ENCODE peak calls at places on chromosomes 3 and 15, in five cellular contexts. One of them, this sample, is unnamed. For H3K27me3, the result is how much of the 10 kb centered on the place peaks cover.

GRCh38 chr3:8827641-8828040 is 58.2 kb upstream of the OXTR start:
- DNase-seq in thoracic aorta: no peak
- DNase-seq in IMR-90: no peak
- DNase-seq in tibial artery: no peak
- DNase-seq in CD4-positive, alpha-beta memory T cell: no peak
- DNase-seq in this sample: no peak

GRCh38 chr3:37779289-37780152 is 82.2 kb upstream of the CTDSPL start:
- DNase-seq in CD4-positive, alpha-beta memory T cell: peak
- DNase-seq in tibial artery: no peak
- DNase-seq in thoracic aorta: no peak
- DNase-seq in IMR-90: peak
- DNase-seq in this sample: peak

GRCh38 chr15:96851613-96852012 is 521.1 kb downstream of the NR2F2 start:
- DNase-seq in thoracic aorta: no peak
- DNase-seq in IMR-90: peak
- DNase-seq in CD4-positive, alpha-beta memory T cell: no peak
- DNase-seq in tibial artery: peak
- DNase-seq in this sample: no peak

GRCh38 chr3:43185656-43186375 is 79.9 kb upstream of the POMGNT2 start:
- DNase-seq in thoracic aorta: no peak
- DNase-seq in tibial artery: no peak
- DNase-seq in IMR-90: peak
- DNase-seq in CD4-positive, alpha-beta memory T cell: no peak
- DNase-seq in this sample: peak

GRCh38 chr3:11810276-11810675 is 36.4 kb downstream of the TAMM41 start:
- DNase-seq in tibial artery: no peak
- DNase-seq in IMR-90: peak
- DNase-seq in thoracic aorta: no peak
- DNase-seq in CD4-positive, alpha-beta memory T cell: no peak
- DNase-seq in this sample: peak

GRCh38 chr3:74646094-74646493 is 31.6 kb upstream of the CNTN3 start:
- DNase-seq in IMR-90: no peak
- DNase-seq in thoracic aorta: no peak
- DNase-seq in CD4-positive, alpha-beta memory T cell: no peak
- DNase-seq in tibial artery: no peak
- DNase-seq in this sample: no peak

GRCh38 chr3:27079427-27080105 is 289.6 kb downstream of the NEK10 start:
- DNase-seq in thoracic aorta: no peak
- DNase-seq in tibial artery: no peak
- DNase-seq in IMR-90: no peak
- DNase-seq in CD4-positive, alpha-beta memory T cell: no peak
- DNase-seq in this sample: no peak

GRCh38 chr3:14550181-14550580 is 10.0 kb upstream of the GRIP2 start:
- DNase-seq in tibial artery: no peak
- DNase-seq in IMR-90: no peak
- DNase-seq in thoracic aorta: no peak
- DNase-seq in CD4-positive, alpha-beta memory T cell: no peak
- DNase-seq in this sample: no peak

GRCh38 chr15:90570643-90571042 is 40.9 kb downstream of the CRTC3 start:
- DNase-seq in IMR-90: no peak
- DNase-seq in CD4-positive, alpha-beta memory T cell: no peak
- DNase-seq in thoracic aorta: no peak
- DNase-seq in tibial artery: no peak
- DNase-seq in this sample: no peak

GRCh38 chr3:49294343-49294742 is 17.3 kb upstream of the C3orf62 start:
- DNase-seq in tibial artery: no peak
- DNase-seq in IMR-90: no peak
- DNase-seq in CD4-positive, alpha-beta memory T cell: no peak
- DNase-seq in thoracic aorta: no peak
- DNase-seq in this sample: no peak

GRCh38 chr3:82347585-82347984 is 586.1 kb upstream of the GBE1 start:
- DNase-seq in IMR-90: no peak
- DNase-seq in thoracic aorta: no peak
- DNase-seq in CD4-positive, alpha-beta memory T cell: no peak
- DNase-seq in tibial artery: no peak
- DNase-seq in this sample: no peak

GRCh38 chr15:76058714-76059319 is 968 bp upstream of the TMEM266 start:
- DNase-seq in CD4-positive, alpha-beta memory T cell: no peak
- DNase-seq in thoracic aorta: no peak
- DNase-seq in tibial artery: no peak
- DNase-seq in IMR-90: no peak
- DNase-seq in this sample: no peak

GRCh38 chr3:157436583-157437300 is at the start of gene PTX3:
- DNase-seq in IMR-90: peak
- DNase-seq in CD4-positive, alpha-beta memory T cell: no peak
- DNase-seq in tibial artery: peak
- DNase-seq in thoracic aorta: no peak
- DNase-seq in this sample: peak

GRCh38 chr3:105502333-105502732 is 135.6 kb downstream of the ALCAM start:
- DNase-seq in CD4-positive, alpha-beta memory T cell: no peak
- DNase-seq in IMR-90: no peak
- DNase-seq in thoracic aorta: no peak
- DNase-seq in tibial artery: no peak
- DNase-seq in this sample: no peak

GRCh38 chr15:31372635-31373091 is 46.0 kb downstream of the KLF13 start:
- DNase-seq in CD4-positive, alpha-beta memory T cell: no peak
- DNase-seq in tibial artery: peak
- DNase-seq in IMR-90: peak
- DNase-seq in thoracic aorta: no peak
- DNase-seq in this sample: peak

GRCh38 chr3:38597502-38598060 is 51.9 kb downstream of the SCN5A start:
- DNase-seq in IMR-90: no peak
- DNase-seq in thoracic aorta: no peak
- DNase-seq in CD4-positive, alpha-beta memory T cell: no peak
- DNase-seq in tibial artery: no peak
- DNase-seq in this sample: no peak

GRCh38 chr3:9342696-9343095 is 20.2 kb upstream of the THUMPD3 start:
- DNase-seq in IMR-90: no peak
- DNase-seq in thoracic aorta: no peak
- DNase-seq in CD4-positive, alpha-beta memory T cell: no peak
- DNase-seq in tibial artery: no peak
- DNase-seq in this sample: no peak

GRCh38 chr3:8856721-8857120 is 87.3 kb upstream of the OXTR start:
- DNase-seq in tibial artery: no peak
- DNase-seq in IMR-90: peak
- DNase-seq in CD4-positive, alpha-beta memory T cell: no peak
- DNase-seq in thoracic aorta: no peak
- DNase-seq in this sample: peak

GRCh38 chr15:96361309-96362000 is 31.0 kb downstream of the NR2F2 start:
- DNase-seq in IMR-90: no peak
- DNase-seq in thoracic aorta: no peak
- DNase-seq in tibial artery: no peak
- DNase-seq in CD4-positive, alpha-beta memory T cell: no peak
- DNase-seq in this sample: no peak

GRCh38 chr15:45023659-45024320 is 795 bp downstream of the SORD start:
- DNase-seq in IMR-90: peak
- DNase-seq in CD4-positive, alpha-beta memory T cell: no peak
- DNase-seq in tibial artery: no peak
- DNase-seq in thoracic aorta: no peak
- DNase-seq in this sample: no peak

GRCh38 chr15:76752549-76752948 is 152.6 kb downstream of the SCAPER start:
- DNase-seq in tibial artery: no peak
- DNase-seq in thoracic aorta: no peak
- DNase-seq in CD4-positive, alpha-beta memory T cell: no peak
- DNase-seq in IMR-90: no peak
- DNase-seq in this sample: no peak

GRCh38 chr3:195805181-195805580 is 6.5 kb downstream of the MUC4 start:
- DNase-seq in CD4-positive, alpha-beta memory T cell: no peak
- DNase-seq in IMR-90: no peak
- DNase-seq in thoracic aorta: no peak
- DNase-seq in tibial artery: no peak
- DNase-seq in this sample: no peak

GRCh38 chr3:15629860-15630597 is 28.5 kb downstream of the BTD start:
- DNase-seq in tibial artery: peak
- DNase-seq in thoracic aorta: no peak
- DNase-seq in CD4-positive, alpha-beta memory T cell: peak
- DNase-seq in IMR-90: peak
- DNase-seq in this sample: no peak

GRCh38 chr15:96066852-96067490 is 263.5 kb upstream of the NR2F2 start:
- DNase-seq in CD4-positive, alpha-beta memory T cell: no peak
- DNase-seq in tibial artery: no peak
- DNase-seq in IMR-90: no peak
- DNase-seq in thoracic aorta: no peak
- DNase-seq in this sample: no peak

GRCh38 chr3:136473716-136474326 is 223.7 kb downstream of the PCCB start:
- DNase-seq in CD4-positive, alpha-beta memory T cell: no peak
- DNase-seq in thoracic aorta: no peak
- DNase-seq in tibial artery: no peak
- DNase-seq in IMR-90: peak
- DNase-seq in this sample: peak

GRCh38 chr3:150747909-150748568 is 14.9 kb downstream of the SIAH2 start:
- DNase-seq in tibial artery: no peak
- DNase-seq in thoracic aorta: no peak
- DNase-seq in CD4-positive, alpha-beta memory T cell: no peak
- DNase-seq in IMR-90: no peak
- DNase-seq in this sample: no peak

GRCh38 chr3:50242778-50243551 is 7.0 kb downstream of the GNAI2 start:
- DNase-seq in tibial artery: peak
- DNase-seq in CD4-positive, alpha-beta memory T cell: no peak
- DNase-seq in IMR-90: peak
- DNase-seq in thoracic aorta: no peak
- DNase-seq in this sample: no peak

GRCh38 chr3:100737334-100737733 is 28.0 kb downstream of the TFG start:
- DNase-seq in IMR-90: peak
- DNase-seq in CD4-positive, alpha-beta memory T cell: no peak
- DNase-seq in tibial artery: no peak
- DNase-seq in thoracic aorta: no peak
- DNase-seq in this sample: no peak

GRCh38 chr15:60399246-60399915 is 1.6 kb upstream of the ANXA2 start:
- DNase-seq in CD4-positive, alpha-beta memory T cell: no peak
- DNase-seq in tibial artery: no peak
- DNase-seq in thoracic aorta: no peak
- DNase-seq in IMR-90: no peak
- DNase-seq in this sample: no peak

GRCh38 chr3:127755305-127755681 is 67.0 kb downstream of the MGLL start:
- DNase-seq in IMR-90: no peak
- DNase-seq in tibial artery: no peak
- DNase-seq in thoracic aorta: no peak
- DNase-seq in CD4-positive, alpha-beta memory T cell: no peak
- DNase-seq in this sample: no peak

GRCh38 chr15:57172925-57173324 is 203.4 kb upstream of the CGNL1 start:
- DNase-seq in tibial artery: no peak
- DNase-seq in IMR-90: peak
- DNase-seq in CD4-positive, alpha-beta memory T cell: no peak
- DNase-seq in thoracic aorta: no peak
- DNase-seq in this sample: no peak

GRCh38 chr3:158679547-158680000 is 7.1 kb upstream of the LXN start:
- DNase-seq in thoracic aorta: no peak
- DNase-seq in CD4-positive, alpha-beta memory T cell: no peak
- DNase-seq in tibial artery: no peak
- DNase-seq in IMR-90: peak
- DNase-seq in this sample: no peak

GRCh38 chr15:58244546-58244945 is 106.4 kb downstream of the AQP9 start:
- DNase-seq in thoracic aorta: no peak
- DNase-seq in CD4-positive, alpha-beta memory T cell: no peak
- DNase-seq in tibial artery: no peak
- DNase-seq in IMR-90: no peak
- DNase-seq in this sample: no peak

GRCh38 chr3:120684896-120685295 is 2.9 kb upstream of the HGD start:
- DNase-seq in CD4-positive, alpha-beta memory T cell: no peak
- DNase-seq in thoracic aorta: no peak
- DNase-seq in IMR-90: no peak
- DNase-seq in tibial artery: no peak
- DNase-seq in this sample: no peak

GRCh38 chr3:120683213-120683612 is 1.2 kb upstream of the HGD start:
- DNase-seq in tibial artery: no peak
- DNase-seq in IMR-90: peak
- DNase-seq in CD4-positive, alpha-beta memory T cell: no peak
- DNase-seq in thoracic aorta: no peak
- DNase-seq in this sample: no peak

GRCh38 chr3:120685411-120685810 is 3.4 kb upstream of the HGD start:
- DNase-seq in CD4-positive, alpha-beta memory T cell: no peak
- DNase-seq in tibial artery: no peak
- DNase-seq in thoracic aorta: no peak
- DNase-seq in IMR-90: no peak
- DNase-seq in this sample: no peak

GRCh38 chr3:120682095-120682681 is at the start of gene HGD:
- DNase-seq in IMR-90: peak
- DNase-seq in thoracic aorta: no peak
- DNase-seq in tibial artery: no peak
- DNase-seq in CD4-positive, alpha-beta memory T cell: no peak
- DNase-seq in this sample: no peak

GRCh38 chr3:120683671-120684301 is 1.7 kb upstream of the HGD start:
- DNase-seq in thoracic aorta: no peak
- DNase-seq in CD4-positive, alpha-beta memory T cell: no peak
- DNase-seq in IMR-90: no peak
- DNase-seq in tibial artery: no peak
- DNase-seq in this sample: no peak
- H3K27me3 ChIP-seq in thoracic aorta: under half
- H3K27me3 ChIP-seq in CD4-positive, alpha-beta memory T cell: under half
- H3K27me3 ChIP-seq in IMR-90: under half
- H3K27me3 ChIP-seq in tibial artery: under half
- H3K27me3 ChIP-seq in this sample: under half

GRCh38 chr3:57152150-57152549 is 13.0 kb downstream of the IL17RD start:
- DNase-seq in thoracic aorta: no peak
- DNase-seq in IMR-90: no peak
- DNase-seq in CD4-positive, alpha-beta memory T cell: no peak
- DNase-seq in tibial artery: peak
- DNase-seq in this sample: no peak
- H3K27ac ChIP-seq in thoracic aorta: no peak
- H3K27ac ChIP-seq in IMR-90: no peak
- H3K27ac ChIP-seq in CD4-positive, alpha-beta memory T cell: no peak
- H3K27ac ChIP-seq in tibial artery: no peak
- H3K27ac ChIP-seq in this sample: no peak

GRCh38 chr3:17088017-17088416 is 203.3 kb downstream of the PLCL2 start:
- DNase-seq in IMR-90: no peak
- DNase-seq in CD4-positive, alpha-beta memory T cell: no peak
- DNase-seq in thoracic aorta: no peak
- DNase-seq in tibial artery: no peak
- DNase-seq in this sample: no peak
- H3K27me3 ChIP-seq in IMR-90: under half
- H3K27me3 ChIP-seq in CD4-positive, alpha-beta memory T cell: under half
- H3K27me3 ChIP-seq in thoracic aorta: under half
- H3K27me3 ChIP-seq in tibial artery: under half
- H3K27me3 ChIP-seq in this sample: under half

GRCh38 chr3:132625613-132626012 is 28.5 kb downstream of the ACKR4 start:
- DNase-seq in thoracic aorta: no peak
- DNase-seq in tibial artery: no peak
- DNase-seq in CD4-positive, alpha-beta memory T cell: no peak
- DNase-seq in IMR-90: no peak
- DNase-seq in this sample: no peak
- H3K27ac ChIP-seq in thoracic aorta: peak
- H3K27ac ChIP-seq in tibial artery: no peak
- H3K27ac ChIP-seq in CD4-positive, alpha-beta memory T cell: no peak
- H3K27ac ChIP-seq in IMR-90: no peak
- H3K27ac ChIP-seq in this sample: no peak

This sample was measured in AG04450.